ENCODE peak calls at places on chromosome 20, in four cellular contexts. One of them, this sample, is unnamed.

GRCh38 chr20:47303736-47304135 is 52.8 kb downstream of the ZMYND8 start:
- DNase-seq in HCT116: no peak
- DNase-seq in K562: no peak
- DNase-seq in HepG2: no peak
- DNase-seq in this sample: no peak

GRCh38 chr20:14518648-14519047 is 181.2 kb upstream of the FLRT3 start:
- DNase-seq in HepG2: no peak
- DNase-seq in HCT116: no peak
- DNase-seq in K562: no peak
- DNase-seq in this sample: no peak

GRCh38 chr20:53510266-53510665 is 83.4 kb downstream of the ZNF217 start:
- DNase-seq in K562: no peak
- DNase-seq in HepG2: no peak
- DNase-seq in HCT116: no peak
- DNase-seq in this sample: no peak

GRCh38 chr20:64048402-64049044 is 916 bp downstream of the SOX18 start:
- DNase-seq in HCT116: no peak
- DNase-seq in K562: peak
- DNase-seq in HepG2: no peak
- DNase-seq in this sample: no peak

GRCh38 chr20:25859649-25860530 is 163.2 kb upstream of the ZNF337 start:
- DNase-seq in HepG2: peak
- DNase-seq in K562: peak
- DNase-seq in HCT116: no peak
- DNase-seq in this sample: no peak

GRCh38 chr20:47093567-47093966 is 198.9 kb downstream of the EYA2 start:
- DNase-seq in K562: no peak
- DNase-seq in HepG2: no peak
- DNase-seq in HCT116: no peak
- DNase-seq in this sample: no peak

GRCh38 chr20:62064788-62065668 is 653 bp downstream of the TAF4 start:
- DNase-seq in K562: peak
- DNase-seq in HCT116: no peak
- DNase-seq in HepG2: no peak
- DNase-seq in this sample: no peak

GRCh38 chr20:26163890-26164289 is 467.2 kb upstream of the ZNF337 start:
- DNase-seq in HCT116: no peak
- DNase-seq in K562: no peak
- DNase-seq in HepG2: no peak
- DNase-seq in this sample: no peak

GRCh38 chr20:32251470-32251869 is 26.0 kb upstream of the KIF3B start:
- DNase-seq in HCT116: no peak
- DNase-seq in K562: no peak
- DNase-seq in HepG2: no peak
- DNase-seq in this sample: no peak

GRCh38 chr20:34951652-34952051 is 4.0 kb downstream of the GSS start:
- DNase-seq in HCT116: no peak
- DNase-seq in K562: no peak
- DNase-seq in HepG2: no peak
- DNase-seq in this sample: no peak

GRCh38 chr20:60565093-60565492 is 606.9 kb downstream of the CDH26 start:
- DNase-seq in HCT116: no peak
- DNase-seq in HepG2: no peak
- DNase-seq in K562: no peak
- DNase-seq in this sample: no peak

GRCh38 chr20:18727032-18727508 is 86.5 kb upstream of the SCP2D1 start:
- DNase-seq in HCT116: no peak
- DNase-seq in HepG2: no peak
- DNase-seq in K562: no peak
- DNase-seq in this sample: no peak

GRCh38 chr20:63693079-63693974 is 3.1 kb upstream of the TNFRSF6B start:
- DNase-seq in HepG2: no peak
- DNase-seq in K562: no peak
- DNase-seq in HCT116: no peak
- DNase-seq in this sample: no peak

GRCh38 chr20:7841291-7841966 is 98.8 kb downstream of the HAO1 start:
- DNase-seq in HepG2: no peak
- DNase-seq in HCT116: no peak
- DNase-seq in K562: no peak
- DNase-seq in this sample: peak

GRCh38 chr20:52047811-52048302 is 143.7 kb downstream of the ZFP64 start:
- DNase-seq in HepG2: no peak
- DNase-seq in K562: no peak
- DNase-seq in HCT116: no peak
- DNase-seq in this sample: no peak

GRCh38 chr20:47152078-47152477 is 204.4 kb downstream of the ZMYND8 start:
- DNase-seq in HepG2: peak
- DNase-seq in HCT116: no peak
- DNase-seq in K562: no peak
- DNase-seq in this sample: no peak

GRCh38 chr20:5207138-5207537 is 80.3 kb downstream of the CDS2 start:
- DNase-seq in HepG2: no peak
- DNase-seq in HCT116: no peak
- DNase-seq in K562: no peak
- DNase-seq in this sample: no peak

GRCh38 chr20:25453035-25453810 is 45.8 kb downstream of the GINS1 start:
- DNase-seq in HepG2: no peak
- DNase-seq in HCT116: no peak
- DNase-seq in K562: no peak
- DNase-seq in this sample: peak

GRCh38 chr20:313948-314347 is 11.4 kb upstream of the SOX12 start:
- DNase-seq in HCT116: no peak
- DNase-seq in K562: no peak
- DNase-seq in HepG2: peak
- DNase-seq in this sample: no peak

GRCh38 chr20:50690979-50691584 is at the start of gene RIPOR3:
- DNase-seq in HCT116: no peak
- DNase-seq in HepG2: no peak
- DNase-seq in K562: peak
- DNase-seq in this sample: no peak

GRCh38 chr20:42095221-42095620 is 477.0 kb upstream of the CHD6 start:
- DNase-seq in HCT116: no peak
- DNase-seq in HepG2: no peak
- DNase-seq in K562: no peak
- DNase-seq in this sample: no peak

GRCh38 chr20:61588356-61589054 is 336.4 kb downstream of the CDH4 start:
- DNase-seq in HepG2: no peak
- DNase-seq in K562: no peak
- DNase-seq in HCT116: no peak
- DNase-seq in this sample: no peak

GRCh38 chr20:24776755-24777271 is 172.3 kb upstream of the CST7 start:
- DNase-seq in K562: no peak
- DNase-seq in HCT116: no peak
- DNase-seq in HepG2: no peak
- DNase-seq in this sample: no peak

GRCh38 chr20:24643731-24644130 is 174.3 kb downstream of the SYNDIG1 start:
- DNase-seq in K562: no peak
- DNase-seq in HepG2: no peak
- DNase-seq in HCT116: no peak
- DNase-seq in this sample: no peak

GRCh38 chr20:43550456-43550855 is 8.4 kb upstream of the SGK2 start:
- DNase-seq in K562: no peak
- DNase-seq in HCT116: no peak
- DNase-seq in HepG2: no peak
- DNase-seq in this sample: no peak

GRCh38 chr20:59123011-59123676 is 40.5 kb upstream of the ZNF831 start:
- DNase-seq in K562: no peak
- DNase-seq in HCT116: no peak
- DNase-seq in HepG2: no peak
- DNase-seq in this sample: no peak

GRCh38 chr20:53628076-53628475 is 34.4 kb upstream of the ZNF217 start:
- DNase-seq in K562: no peak
- DNase-seq in HCT116: no peak
- DNase-seq in HepG2: no peak
- DNase-seq in this sample: no peak

GRCh38 chr20:24735263-24735662 is 213.8 kb upstream of the CST7 start:
- DNase-seq in HepG2: no peak
- DNase-seq in K562: no peak
- DNase-seq in HCT116: no peak
- DNase-seq in this sample: no peak

GRCh38 chr20:40254023-40254772 is 434.8 kb downstream of the MAFB start:
- DNase-seq in HepG2: no peak
- DNase-seq in HCT116: no peak
- DNase-seq in K562: no peak
- DNase-seq in this sample: no peak

GRCh38 chr20:47392721-47393073 is 36.2 kb upstream of the ZMYND8 start:
- DNase-seq in K562: no peak
- DNase-seq in HCT116: no peak
- DNase-seq in HepG2: no peak
- DNase-seq in this sample: no peak

GRCh38 chr20:59422911-59423520 is 122.6 kb downstream of the EDN3 start:
- DNase-seq in K562: no peak
- DNase-seq in HCT116: no peak
- DNase-seq in HepG2: no peak
- DNase-seq in this sample: no peak

GRCh38 chr20:47453167-47453782 is 48.4 kb upstream of the NCOA3 start:
- DNase-seq in K562: no peak
- DNase-seq in HCT116: peak
- DNase-seq in HepG2: peak
- DNase-seq in this sample: peak

GRCh38 chr20:1822564-1823420 is 72.4 kb upstream of the SIRPA start:
- DNase-seq in K562: peak
- DNase-seq in HepG2: peak
- DNase-seq in HCT116: no peak
- DNase-seq in this sample: no peak
- TF ChIP-seq CTCF in K562: no peak
- TF ChIP-seq CTCF in HepG2: no peak
- TF ChIP-seq CTCF in HCT116: no peak
- TF ChIP-seq CTCF in this sample: no peak

GRCh38 chr20:9241232-9241692 is 172.4 kb downstream of the PLCB4 start:
- DNase-seq in HCT116: peak
- DNase-seq in K562: no peak
- DNase-seq in HepG2: no peak
- DNase-seq in this sample: no peak
- TF ChIP-seq SIN3A in HCT116: peak
- TF ChIP-seq SIN3A in K562: no peak
- TF ChIP-seq SIN3A in HepG2: no peak
- TF ChIP-seq SIN3A in this sample: no peak

DNA sequence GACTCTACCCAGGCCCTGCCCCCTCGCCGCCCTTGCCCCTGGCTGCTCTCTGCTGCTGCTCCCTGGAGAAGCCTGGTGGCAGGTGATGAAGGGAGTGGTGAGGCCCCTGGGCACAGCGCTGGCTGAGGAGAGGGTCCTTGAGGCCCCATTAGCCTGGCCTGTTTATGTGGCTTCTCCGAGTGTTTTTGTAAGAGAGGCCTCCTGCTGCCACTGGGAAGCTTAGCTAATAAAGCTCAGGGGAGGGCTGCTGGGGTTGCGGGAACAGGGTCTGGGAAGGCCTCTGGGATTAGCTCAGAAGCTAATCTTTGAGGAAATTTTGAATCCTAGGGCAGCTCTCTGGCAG is 15.5 kb downstream of the EBF4 start:
- DNase-seq in HepG2: no peak
- DNase-seq in K562: no peak
- DNase-seq in HCT116: no peak
- DNase-seq in this sample: no peak
- TF ChIP-seq TCF7L2 in HepG2: no peak
- TF ChIP-seq TCF7L2 in K562: no peak
- TF ChIP-seq TCF7L2 in HCT116: no peak
- TF ChIP-seq TCF7L2 in this sample: no peak

DNA sequence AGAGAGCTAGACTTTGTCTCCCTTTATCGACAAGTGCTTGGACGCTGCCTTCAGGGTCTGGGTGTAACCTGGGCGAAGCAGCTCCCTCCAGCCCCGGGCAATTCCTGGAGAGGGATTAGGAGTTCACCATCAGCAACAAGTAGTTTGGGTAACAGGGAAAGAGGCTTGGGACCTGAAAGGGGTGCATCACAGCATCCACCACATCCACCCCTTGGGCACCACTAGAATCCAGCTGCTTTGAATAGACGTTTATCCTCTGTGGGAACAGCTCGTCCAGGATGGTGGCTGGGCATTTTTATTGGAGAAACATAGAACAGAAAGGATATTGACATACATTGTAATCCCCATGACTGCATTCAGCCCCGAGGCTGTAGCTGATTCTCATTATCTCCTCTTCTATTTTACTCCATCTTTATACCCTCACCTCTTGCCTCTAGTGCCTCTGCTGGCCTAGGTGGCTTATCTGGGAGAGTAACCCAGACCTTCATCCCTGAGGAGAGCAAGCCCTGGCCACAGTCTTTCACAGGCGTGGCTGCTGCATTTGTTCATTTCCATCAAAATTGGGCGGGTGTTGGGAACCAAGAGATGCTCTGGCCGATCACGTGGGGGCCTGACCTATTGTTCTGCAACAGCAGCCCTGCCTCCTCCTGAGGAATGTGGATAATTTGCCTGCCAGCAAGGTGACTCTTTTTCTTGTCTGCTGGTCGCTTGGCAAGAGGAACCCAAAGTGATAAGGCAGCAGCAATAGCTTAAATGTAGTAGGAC is 109.2 kb upstream of the RALGAPA2 start:
- DNase-seq in K562: no peak
- DNase-seq in HepG2: no peak
- DNase-seq in HCT116: no peak
- DNase-seq in this sample: no peak
- TF ChIP-seq CTCF in K562: no peak
- TF ChIP-seq CTCF in HepG2: no peak
- TF ChIP-seq CTCF in HCT116: no peak
- TF ChIP-seq CTCF in this sample: no peak